ENCODE peak calls at places on chromosomes 16 and 17, in nine cellular contexts. V is hypothalamus, I is astrocyte of the cerebellum, D is endothelial cell, B is A172, W is KG1, C is T follicular helper cell, M is H54, X is NAMALWA. Z is an unnamed sample.

GRCh38 chr17:19345486-19346350 is 16.8 kb downstream of the B9D1 start:
- DNase-seq in X (no peak), B (no peak), M (no peak), V (no peak), I (no peak), W (no peak), D (no peak), C (no peak), Z (no peak)

GRCh38 chr16:87129771-87130170 is 187.4 kb downstream of the C16orf95 start:
- DNase-seq in C (no peak), W (no peak), V (no peak), B (peak; percentile 66), I (peak; percentile 58), M (peak; percentile 60), X (no peak), D (no peak), Z (no peak)

GRCh38 chr16:69111831-69112230 is 6.4 kb downstream of the HAS3 start:
- DNase-seq in M (no peak), V (no peak), D (no peak), B (no peak), X (no peak), W (no peak), C (no peak), I (no peak), Z (no peak)

GRCh38 chr16:83473109-83473508 is 334.7 kb upstream of the HSBP1 start:
- DNase-seq in V (no peak), C (no peak), W (no peak), D (no peak), X (no peak), M (no peak), I (no peak), B (no peak), Z (no peak)

GRCh38 chr16:4506450-4506849 is 30.3 kb downstream of the HMOX2 start:
- DNase-seq in M (peak; percentile 59), C (peak; percentile 45), I (peak; percentile 71), X (peak; percentile 79), W (peak; percentile 70), V (peak; percentile 21), D (peak; percentile 44), B (peak; percentile 70), Z (peak; percentile 39)

GRCh38 chr17:28744802-28745051 is 916 bp downstream of the TRAF4 start:
- DNase-seq in M (no peak), V (no peak), I (no peak), D (no peak), B (no peak), W (no peak), C (no peak), X (no peak), Z (no peak)

GRCh38 chr17:56592487-56593072 is 919 bp upstream of the NOG start:
- DNase-seq in I (no peak), D (peak; percentile 86), V (no peak), M (peak; percentile 84), B (no peak), X (peak; percentile 60), C (peak; percentile 56), W (peak; percentile 59), Z (peak; percentile 6)

GRCh38 chr16:71700822-71701221 is 23.7 kb downstream of the PHLPP2 start:
- DNase-seq in B (no peak), C (no peak), I (no peak), D (no peak), M (no peak), W (no peak), X (no peak), V (no peak), Z (no peak)

GRCh38 chr17:50080827-50081226 is 14.3 kb upstream of the PDK2 start:
- DNase-seq in M (no peak), X (peak; percentile 44), V (no peak), D (no peak), W (no peak), C (no peak), B (peak; percentile 40), I (no peak), Z (no peak)

GRCh38 chr16:87278191-87279093 is 38.8 kb downstream of the C16orf95 start:
- DNase-seq in V (no peak), C (no peak), X (peak; percentile 63), I (peak; percentile 64), M (peak; percentile 91), B (peak; percentile 67), D (peak; percentile 89), W (peak; percentile 25), Z (peak; percentile 55)

GRCh38 chr17:30554839-30555751 is 77.9 kb downstream of the GOSR1 start:
- DNase-seq in D (peak; percentile 45), I (no peak), B (peak; percentile 38), M (no peak), X (peak; percentile 31), W (no peak), V (no peak), C (no peak), Z (peak; percentile 7)